ENCODE peak calls at places on chromosomes 3 and 15, in eight cellular contexts. One of them, this sample, is unnamed.

GRCh38 chr3:70832035-70832795 is 519.8 kb upstream of the MDFIC2 start:
- DNase-seq in nephron progenitor cell: no peak
- DNase-seq in WERI-Rb-1: no peak
- DNase-seq in AG09309: peak
- DNase-seq in stomach: no peak
- DNase-seq in ovary: no peak
- DNase-seq in WTC11: no peak
- DNase-seq in natural killer cell: no peak
- DNase-seq in this sample: no peak

GRCh38 chr3:43872301-43872700 is 181.6 kb downstream of the ABHD5 start:
- DNase-seq in nephron progenitor cell: no peak
- DNase-seq in WERI-Rb-1: no peak
- DNase-seq in AG09309: peak
- DNase-seq in stomach: no peak
- DNase-seq in ovary: no peak
- DNase-seq in WTC11: no peak
- DNase-seq in natural killer cell: no peak
- DNase-seq in this sample: no peak

GRCh38 chr15:56869573-56869972 is 48.9 kb upstream of the TCF12 start:
- DNase-seq in nephron progenitor cell: peak
- DNase-seq in WERI-Rb-1: peak
- DNase-seq in AG09309: no peak
- DNase-seq in stomach: peak
- DNase-seq in ovary: no peak
- DNase-seq in WTC11: peak
- DNase-seq in natural killer cell: no peak
- DNase-seq in this sample: peak

GRCh38 chr3:46854543-46854942 is 8.7 kb downstream of the MYL3 start:
- DNase-seq in nephron progenitor cell: no peak
- DNase-seq in WERI-Rb-1: peak
- DNase-seq in AG09309: no peak
- DNase-seq in stomach: no peak
- DNase-seq in ovary: peak
- DNase-seq in WTC11: peak
- DNase-seq in natural killer cell: no peak
- DNase-seq in this sample: peak

GRCh38 chr3:62184559-62184958 is 188.8 kb downstream of the FEZF2 start:
- DNase-seq in nephron progenitor cell: peak
- DNase-seq in WERI-Rb-1: no peak
- DNase-seq in AG09309: no peak
- DNase-seq in stomach: no peak
- DNase-seq in ovary: peak
- DNase-seq in WTC11: no peak
- DNase-seq in natural killer cell: no peak
- DNase-seq in this sample: no peak

GRCh38 chr3:62567097-62568021 is 194.0 kb upstream of the FEZF2 start:
- DNase-seq in nephron progenitor cell: no peak
- DNase-seq in WERI-Rb-1: no peak
- DNase-seq in AG09309: peak
- DNase-seq in stomach: no peak
- DNase-seq in ovary: peak
- DNase-seq in WTC11: no peak
- DNase-seq in natural killer cell: no peak
- DNase-seq in this sample: no peak

GRCh38 chr15:90101969-90102890 is at the start of gene IDH2:
- DNase-seq in nephron progenitor cell: peak
- DNase-seq in WERI-Rb-1: peak
- DNase-seq in AG09309: no peak
- DNase-seq in stomach: peak
- DNase-seq in ovary: peak
- DNase-seq in WTC11: peak
- DNase-seq in natural killer cell: peak
- DNase-seq in this sample: peak

GRCh38 chr3:158430448-158430847 is 140.5 kb upstream of the MLF1 start:
- DNase-seq in nephron progenitor cell: no peak
- DNase-seq in WERI-Rb-1: no peak
- DNase-seq in AG09309: no peak
- DNase-seq in stomach: no peak
- DNase-seq in ovary: no peak
- DNase-seq in WTC11: no peak
- DNase-seq in natural killer cell: no peak
- DNase-seq in this sample: no peak

GRCh38 chr3:11452988-11453847 is 181.0 kb downstream of the ATG7 start:
- DNase-seq in nephron progenitor cell: no peak
- DNase-seq in WERI-Rb-1: peak
- DNase-seq in AG09309: no peak
- DNase-seq in stomach: no peak
- DNase-seq in ovary: no peak
- DNase-seq in WTC11: no peak
- DNase-seq in natural killer cell: no peak
- DNase-seq in this sample: no peak

GRCh38 chr15:93047621-93048425 is 41.2 kb downstream of the RGMA start:
- DNase-seq in nephron progenitor cell: no peak
- DNase-seq in WERI-Rb-1: no peak
- DNase-seq in AG09309: no peak
- DNase-seq in stomach: no peak
- DNase-seq in ovary: no peak
- DNase-seq in WTC11: no peak
- DNase-seq in natural killer cell: peak
- DNase-seq in this sample: peak

GRCh38 chr3:126432361-126432760 is 37.7 kb downstream of the CFAP100 start:
- DNase-seq in nephron progenitor cell: no peak
- DNase-seq in WERI-Rb-1: no peak
- DNase-seq in AG09309: peak
- DNase-seq in stomach: no peak
- DNase-seq in ovary: no peak
- DNase-seq in WTC11: no peak
- DNase-seq in natural killer cell: no peak
- DNase-seq in this sample: no peak

DNA sequence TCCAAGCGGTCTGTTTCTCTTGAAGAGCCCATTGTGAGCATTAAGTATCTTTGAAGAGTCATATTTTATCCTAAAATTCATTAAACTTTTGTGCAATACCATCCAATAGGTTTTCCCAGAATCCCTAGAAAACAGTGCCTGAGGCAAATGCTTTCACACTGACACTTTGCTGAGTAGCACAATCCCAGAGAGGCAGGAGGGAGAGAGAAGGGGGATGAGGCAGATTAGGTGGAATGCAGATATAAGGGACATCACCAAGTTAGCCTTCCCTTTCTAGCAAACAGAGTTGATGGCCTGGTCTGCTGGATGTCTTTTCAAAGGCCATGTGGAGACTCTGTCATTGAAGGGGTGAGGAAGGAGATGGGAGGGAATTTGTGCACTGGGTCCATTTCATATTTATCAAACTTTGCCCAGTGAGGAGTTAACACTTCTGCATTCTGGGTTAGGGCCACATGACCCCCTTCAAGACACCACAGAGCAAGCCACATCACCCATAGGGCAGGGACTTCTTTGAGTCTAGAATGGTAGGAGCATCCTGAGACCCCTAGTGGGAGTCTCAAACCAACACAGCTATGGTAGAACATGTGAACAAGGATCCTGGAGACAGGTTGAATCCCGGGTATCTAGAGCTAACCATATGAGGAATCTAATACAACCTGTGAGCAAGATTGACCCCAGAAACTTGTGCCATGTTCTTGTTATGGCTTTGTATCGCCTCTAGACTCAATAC is 32.0 kb upstream of the SEMA6D start:
- DNase-seq in nephron progenitor cell: no peak
- DNase-seq in WERI-Rb-1: no peak
- DNase-seq in AG09309: peak
- DNase-seq in stomach: no peak
- DNase-seq in ovary: no peak
- DNase-seq in WTC11: no peak
- DNase-seq in natural killer cell: no peak
- DNase-seq in this sample: no peak
- TF ChIP-seq CTCF in nephron progenitor cell: no peak
- TF ChIP-seq CTCF in WERI-Rb-1: peak
- TF ChIP-seq CTCF in AG09309: no peak
- TF ChIP-seq CTCF in stomach: no peak
- TF ChIP-seq CTCF in ovary: no peak
- TF ChIP-seq CTCF in WTC11: no peak
- TF ChIP-seq CTCF in natural killer cell: no peak
- TF ChIP-seq CTCF in this sample: no peak

GRCh38 chr15:64836023-64836536 is 5.6 kb upstream of the PLEKHO2 start:
- DNase-seq in nephron progenitor cell: no peak
- DNase-seq in WERI-Rb-1: no peak
- DNase-seq in AG09309: no peak
- DNase-seq in stomach: no peak
- DNase-seq in ovary: no peak
- DNase-seq in WTC11: no peak
- DNase-seq in natural killer cell: no peak
- DNase-seq in this sample: no peak
- TF ChIP-seq CTCF in nephron progenitor cell: peak
- TF ChIP-seq CTCF in WERI-Rb-1: no peak
- TF ChIP-seq CTCF in AG09309: no peak
- TF ChIP-seq CTCF in stomach: no peak
- TF ChIP-seq CTCF in ovary: peak
- TF ChIP-seq CTCF in WTC11: no peak
- TF ChIP-seq CTCF in natural killer cell: peak
- TF ChIP-seq CTCF in this sample: peak

GRCh38 chr3:136068708-136069107 is 103.2 kb downstream of the PPP2R3A start:
- DNase-seq in nephron progenitor cell: no peak
- DNase-seq in WERI-Rb-1: no peak
- DNase-seq in AG09309: peak
- DNase-seq in stomach: no peak
- DNase-seq in ovary: no peak
- DNase-seq in WTC11: no peak
- DNase-seq in natural killer cell: no peak
- DNase-seq in this sample: no peak

GRCh38 chr3:136070334-136070733 is 104.8 kb downstream of the PPP2R3A start:
- DNase-seq in nephron progenitor cell: no peak
- DNase-seq in WERI-Rb-1: no peak
- DNase-seq in AG09309: no peak
- DNase-seq in stomach: no peak
- DNase-seq in ovary: no peak
- DNase-seq in WTC11: no peak
- DNase-seq in natural killer cell: no peak
- DNase-seq in this sample: no peak

GRCh38 chr3:136069933-136070332 is 104.4 kb downstream of the PPP2R3A start:
- DNase-seq in nephron progenitor cell: no peak
- DNase-seq in WERI-Rb-1: no peak
- DNase-seq in AG09309: no peak
- DNase-seq in stomach: no peak
- DNase-seq in ovary: no peak
- DNase-seq in WTC11: no peak
- DNase-seq in natural killer cell: no peak
- DNase-seq in this sample: no peak

GRCh38 chr3:136074546-136074945 is 109.0 kb downstream of the PPP2R3A start:
- DNase-seq in nephron progenitor cell: no peak
- DNase-seq in WERI-Rb-1: no peak
- DNase-seq in AG09309: no peak
- DNase-seq in stomach: no peak
- DNase-seq in ovary: no peak
- DNase-seq in WTC11: no peak
- DNase-seq in natural killer cell: no peak
- DNase-seq in this sample: no peak

DNA sequence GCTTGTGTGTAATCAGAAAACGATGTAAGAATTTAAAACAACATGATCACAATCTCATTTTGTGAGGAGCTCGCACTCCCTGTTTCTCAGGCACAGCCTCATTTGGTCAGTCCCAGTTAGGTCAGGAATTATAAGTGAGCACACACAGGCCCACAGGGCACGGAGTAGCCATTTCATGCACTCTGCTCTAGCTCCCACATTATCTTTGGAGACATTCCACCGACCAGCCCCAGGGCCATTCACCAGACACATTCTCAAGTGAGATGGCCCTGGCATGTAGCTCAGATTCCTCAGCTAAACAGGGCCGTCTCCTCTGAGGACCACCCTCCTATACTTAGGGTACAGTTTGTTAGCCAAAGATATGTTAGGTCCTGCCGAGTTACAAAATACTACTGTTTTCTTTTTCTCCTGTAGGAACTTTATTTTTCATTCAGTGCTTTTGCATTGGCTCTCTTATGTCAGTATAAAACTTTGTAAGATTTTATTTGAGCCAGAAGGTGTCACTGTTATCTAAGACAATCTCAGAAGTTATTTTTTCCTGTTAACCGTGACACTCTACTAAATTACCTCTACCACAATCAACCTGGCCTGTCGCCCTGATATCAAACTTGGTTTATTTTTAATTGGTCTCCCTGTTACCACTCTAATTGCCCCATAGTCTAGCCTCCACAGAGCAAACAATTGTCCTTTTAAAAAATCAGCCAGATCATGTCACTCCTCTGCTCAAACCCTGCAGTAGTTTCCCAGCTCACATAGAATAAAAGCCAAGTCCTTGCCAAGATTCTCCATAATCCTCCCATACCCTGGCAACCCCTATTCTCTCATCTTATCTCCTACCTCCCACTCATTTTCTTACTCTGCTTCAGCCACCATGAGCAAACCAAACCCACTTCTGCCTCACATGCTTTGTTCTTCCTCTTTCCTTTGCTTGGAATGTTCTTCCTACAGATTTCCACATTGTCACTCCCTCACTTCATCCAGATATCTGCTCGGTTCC is 105.7 kb downstream of the PPP2R3A start:
- DNase-seq in nephron progenitor cell: no peak
- DNase-seq in WERI-Rb-1: no peak
- DNase-seq in AG09309: no peak
- DNase-seq in stomach: no peak
- DNase-seq in ovary: no peak
- DNase-seq in WTC11: no peak
- DNase-seq in natural killer cell: no peak
- DNase-seq in this sample: no peak
- TF ChIP-seq CTCF in nephron progenitor cell: no peak
- TF ChIP-seq CTCF in WERI-Rb-1: no peak
- TF ChIP-seq CTCF in AG09309: peak
- TF ChIP-seq CTCF in stomach: no peak
- TF ChIP-seq CTCF in ovary: no peak
- TF ChIP-seq CTCF in WTC11: no peak
- TF ChIP-seq CTCF in natural killer cell: no peak
- TF ChIP-seq CTCF in this sample: no peak

DNA sequence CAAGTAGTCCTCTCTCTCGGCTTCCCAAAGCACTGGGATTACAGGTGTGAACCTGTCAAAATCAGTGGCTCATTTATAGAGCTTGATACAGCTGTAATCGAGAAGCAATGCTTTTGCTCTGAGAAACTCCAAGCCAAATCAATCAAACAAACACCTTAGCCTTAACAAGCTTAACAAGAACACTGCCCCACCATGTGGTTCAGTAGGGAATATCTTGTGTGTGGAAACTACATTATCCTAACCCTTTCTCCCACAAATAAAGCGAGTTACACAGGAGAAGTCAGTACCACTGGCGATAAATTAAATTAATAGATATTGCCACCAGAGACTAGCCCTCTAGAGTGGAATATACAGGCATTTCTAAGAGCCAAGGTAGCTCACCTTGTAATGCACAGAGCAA is 13.9 kb downstream of the CDAN1 start:
- DNase-seq in nephron progenitor cell: no peak
- DNase-seq in WERI-Rb-1: no peak
- DNase-seq in AG09309: no peak
- DNase-seq in stomach: no peak
- DNase-seq in ovary: no peak
- DNase-seq in WTC11: no peak
- DNase-seq in natural killer cell: no peak
- DNase-seq in this sample: no peak
- TF ChIP-seq CTCF in nephron progenitor cell: peak
- TF ChIP-seq CTCF in WERI-Rb-1: peak
- TF ChIP-seq CTCF in AG09309: peak
- TF ChIP-seq CTCF in stomach: no peak
- TF ChIP-seq CTCF in ovary: no peak
- TF ChIP-seq CTCF in WTC11: no peak
- TF ChIP-seq CTCF in natural killer cell: no peak
- TF ChIP-seq CTCF in this sample: no peak

This sample was measured in activated CD8-positive, alpha-beta T cell treated with anti-CD3 and anti-CD28 coated beads for 36 hours.